ENCODE peak calls at places on chromosomes 12 and 14, in nine cellular contexts. R, F, U, O, H, C, M, Y and Q are unnamed samples.

GRCh38 chr12:79517363-79517762 is 173.4 kb downstream of the PAWR start:
- DNase-seq in R (no peak), F (no peak), U (no peak), O (no peak), H (no peak), C (no peak), M (no peak), Y (no peak), Q (no peak)

GRCh38 chr12:953776-954175 is 4.3 kb upstream of the RAD52 start:
- DNase-seq in R (no peak), F (no peak), U (no peak), O (peak; percentile 68), H (no peak), C (no peak), M (peak; percentile 64), Y (no peak), Q (no peak)

GRCh38 chr14:24695265-24696241 is 61.6 kb upstream of the GZMB start:
- DNase-seq in R (peak; percentile 73), F (no peak), U (no peak), O (no peak), H (no peak), C (no peak), M (no peak), Y (no peak), Q (no peak)

GRCh38 chr14:100904307-100905019 is 941 bp upstream of the RTL1 start:
- DNase-seq in R (no peak), F (peak; percentile 80), U (peak; percentile 16), O (no peak), H (no peak), C (no peak), M (no peak), Y (no peak), Q (no peak)

GRCh38 chr14:63027719-63028118 is 17.5 kb downstream of the KCNH5 start:
- DNase-seq in R (no peak), F (no peak), U (no peak), O (peak; percentile 21), H (no peak), C (no peak), M (no peak), Y (no peak), Q (no peak)

GRCh38 chr12:56377989-56378316 is 15.3 kb upstream of the APOF start:
- DNase-seq in R (no peak), F (no peak), U (no peak), O (no peak), H (no peak), C (no peak), M (no peak), Y (no peak), Q (no peak)

GRCh38 chr12:131919051-131919347 is 10.1 kb upstream of the PUS1 start:
- DNase-seq in R (no peak), F (no peak), U (no peak), O (no peak), H (no peak), C (peak; percentile 16), M (no peak), Y (no peak), Q (no peak)

GRCh38 chr14:68191567-68192321 is 372.2 kb downstream of the RAD51B start:
- DNase-seq in R (no peak), F (no peak), U (peak; percentile 34), O (peak; percentile 37), H (no peak), C (no peak), M (no peak), Y (no peak), Q (no peak)

GRCh38 chr12:89252284-89252683 is 100.0 kb downstream of the DUSP6 start:
- DNase-seq in R (no peak), F (no peak), U (no peak), O (peak; percentile 76), H (no peak), C (no peak), M (no peak), Y (no peak), Q (no peak)

GRCh38 chr12:14618990-14619389 is 51.3 kb upstream of the PLBD1 start:
- DNase-seq in R (no peak), F (no peak), U (no peak), O (peak; percentile 16), H (peak; percentile 6), C (no peak), M (no peak), Y (no peak), Q (no peak)

GRCh38 chr14:91870001-91870400 is 2.7 kb upstream of the TC2N start:
- DNase-seq in R (no peak), F (no peak), U (no peak), O (no peak), H (peak; percentile 81), C (no peak), M (no peak), Y (no peak), Q (no peak)

GRCh38 chr14:99606359-99606758 is 2.4 kb upstream of the CCDC85C start:
- DNase-seq in R (no peak), F (no peak), U (no peak), O (no peak), H (no peak), C (no peak), M (no peak), Y (no peak), Q (no peak)

GRCh38 chr14:71651228-71651627 is 281.0 kb upstream of the RGS6 start:
- DNase-seq in R (no peak), F (no peak), U (no peak), O (peak; percentile 95), H (no peak), C (no peak), M (peak; percentile 56), Y (no peak), Q (no peak)

GRCh38 chr12:40010899-40011774 is 94.7 kb downstream of the SLC2A13 start:
- DNase-seq in R (peak; percentile 80), F (peak; percentile 80), U (peak; percentile 68), O (peak; percentile 72), H (peak; percentile 60), C (peak; percentile 42), M (peak; percentile 37), Y (no peak), Q (no peak)

GRCh38 chr12:116808113-116808786 is 70.1 kb downstream of the RNFT2 start:
- DNase-seq in R (no peak), F (no peak), U (no peak), O (no peak), H (no peak), C (no peak), M (no peak), Y (no peak), Q (peak; percentile 19)

GRCh38 chr14:32980887-32981501 is 42.3 kb downstream of the NPAS3 start:
- DNase-seq in R (no peak), F (no peak), U (no peak), O (no peak), H (no peak), C (no peak), M (no peak), Y (no peak), Q (peak; percentile 53)

GRCh38 chr12:94379479-94380113 is 80.1 kb downstream of the CEP83 start:
- DNase-seq in R (peak; percentile 20), F (no peak), U (no peak), O (peak; percentile 12), H (no peak), C (no peak), M (no peak), Y (no peak), Q (no peak)

GRCh38 chr12:13680916-13681315 is 300.5 kb downstream of the GRIN2B start:
- DNase-seq in R (no peak), F (no peak), U (no peak), O (no peak), H (no peak), C (no peak), M (no peak), Y (no peak), Q (no peak)

GRCh38 chr12:97222391-97222790 is 240.2 kb upstream of the RMST start:
- DNase-seq in R (no peak), F (no peak), U (no peak), O (no peak), H (no peak), C (no peak), M (no peak), Y (no peak), Q (no peak)

GRCh38 chr14:101824339-101824727 is 62.8 kb downstream of the PPP2R5C start:
- DNase-seq in R (peak; percentile 31), F (no peak), U (no peak), O (no peak), H (peak; percentile 42), C (no peak), M (no peak), Y (no peak), Q (no peak)

GRCh38 chr14:29584992-29585391 is 342.7 kb downstream of the PRKD1 start:
- DNase-seq in R (no peak), F (peak; percentile 83), U (peak; percentile 61), O (peak; percentile 94), H (no peak), C (peak; percentile 42), M (no peak), Y (no peak), Q (peak; percentile 32)

GRCh38 chr14:104151546-104152245 is 13.3 kb downstream of the KIF26A start:
- DNase-seq in R (no peak), F (no peak), U (no peak), O (no peak), H (no peak), C (no peak), M (no peak), Y (no peak), Q (peak; percentile 20)

GRCh38 chr14:104100171-104101085 is 14.9 kb downstream of the ASPG start:
- DNase-seq in R (no peak), F (no peak), U (no peak), O (no peak), H (no peak), C (peak; percentile 18), M (no peak), Y (peak; percentile 57), Q (no peak)

GRCh38 chr12:120814903-120815429 is 89.2 kb downstream of the SPPL3 start:
- DNase-seq in R (no peak), F (no peak), U (no peak), O (no peak), H (no peak), C (no peak), M (no peak), Y (no peak), Q (no peak)

GRCh38 chr12:26465419-26466097 is 270.2 kb downstream of the SSPN start:
- DNase-seq in R (no peak), F (no peak), U (no peak), O (no peak), H (no peak), C (no peak), M (no peak), Y (no peak), Q (no peak)

GRCh38 chr14:104767634-104767918 is 14.6 kb downstream of the SIVA1 start:
- DNase-seq in R (no peak), F (no peak), U (no peak), O (no peak), H (no peak), C (no peak), M (no peak), Y (no peak), Q (no peak)

GRCh38 chr12:31362759-31363415 is 36.9 kb upstream of the SINHCAF start:
- DNase-seq in R (peak; percentile 82), F (peak; percentile 11), U (no peak), O (no peak), H (peak; percentile 10), C (no peak), M (no peak), Y (peak; percentile 72), Q (peak; percentile 33)

GRCh38 chr14:101033006-101033405 is 129.5 kb upstream of the RTL1 start:
- DNase-seq in R (no peak), F (no peak), U (no peak), O (no peak), H (no peak), C (no peak), M (no peak), Y (peak; percentile 25), Q (no peak)

GRCh38 chr12:65891219-65891618 is 66.9 kb downstream of the HMGA2 start:
- DNase-seq in R (no peak), F (no peak), U (no peak), O (peak; percentile 57), H (no peak), C (no peak), M (no peak), Y (no peak), Q (no peak)

GRCh38 chr12:2070440-2071045 is 17.8 kb downstream of the CACNA1C start:
- DNase-seq in R (no peak), F (no peak), U (no peak), O (no peak), H (no peak), C (no peak), M (no peak), Y (no peak), Q (no peak)

GRCh38 chr14:50667491-50668007 is 557 bp downstream of the SAV1 start:
- DNase-seq in R (peak; percentile 61), F (no peak), U (peak; percentile 42), O (no peak), H (peak; percentile 58), C (no peak), M (no peak), Y (no peak), Q (no peak)